ENCODE peak calls at places on chromosome 14, in eight cellular contexts. Z is H9, K is IMR-90, L is OCI-LY7, R is HepG2, E is fibroblast of lung, Y is osteoblast, J is neural progenitor cell. W is an unnamed sample.

GRCh38 chr14:23578560-23579310 is at the start of gene JPH4:
- DNase-seq in Z (peak; percentile 68), K (no peak), L (no peak), R (no peak), E (no peak), Y (peak; percentile 87), J (peak; percentile 79), W (peak; percentile 79)

GRCh38 chr14:105398726-105399440 is 545 bp downstream of the TEX22 start:
- DNase-seq in Z (peak; percentile 51), K (peak; percentile 11), L (peak; percentile 67), R (peak; percentile 50), E (peak; percentile 45), Y (no peak), J (no peak), W (peak; percentile 64)

GRCh38 chr14:89690139-89690538 is 264.4 kb downstream of the EFCAB11 start:
- DNase-seq in Z (no peak), K (no peak), L (no peak), R (no peak), E (no peak), Y (no peak), J (no peak), W (no peak)

GRCh38 chr14:104723651-104724406 is at the start of gene ADSS1:
- DNase-seq in Z (peak; percentile 69), K (no peak), L (peak; percentile 54), R (peak; percentile 24), E (peak; percentile 32), Y (peak; percentile 99), J (peak; percentile 84), W (peak; percentile 78)

GRCh38 chr14:77011226-77011762 is 17.2 kb downstream of the IRF2BPL start:
- DNase-seq in Z (no peak), K (no peak), L (no peak), R (no peak), E (no peak), Y (no peak), J (no peak), W (no peak)

GRCh38 chr14:92397140-92397815 is 74.3 kb downstream of the SLC24A4 start:
- DNase-seq in Z (no peak), K (peak; percentile 62), L (no peak), R (no peak), E (peak; percentile 74), Y (peak; percentile 93), J (no peak), W (no peak)

GRCh38 chr14:103003850-103004249 is 53.5 kb downstream of the CDC42BPB start:
- DNase-seq in Z (no peak), K (no peak), L (no peak), R (no peak), E (no peak), Y (no peak), J (no peak), W (no peak)

GRCh38 chr14:93006484-93007128 is 83.7 kb downstream of the CHGA start:
- DNase-seq in Z (no peak), K (no peak), L (peak; percentile 62), R (no peak), E (peak; percentile 58), Y (peak; percentile 80), J (no peak), W (no peak)

GRCh38 chr14:65709576-65709975 is 297.0 kb downstream of the FUT8 start:
- DNase-seq in Z (no peak), K (no peak), L (no peak), R (no peak), E (peak; percentile 8), Y (no peak), J (no peak), W (no peak)

GRCh38 chr14:74176404-74176788 is 62.9 kb upstream of the VSX2 start:
- DNase-seq in Z (no peak), K (no peak), L (no peak), R (no peak), E (no peak), Y (no peak), J (no peak), W (no peak)

GRCh38 chr14:71730471-71730870 is 201.8 kb upstream of the RGS6 start:
- DNase-seq in Z (no peak), K (no peak), L (no peak), R (no peak), E (peak; percentile 66), Y (no peak), J (no peak), W (no peak)

GRCh38 chr14:97851438-97851995 is 1054.3 kb downstream of the VRK1 start:
- DNase-seq in Z (no peak), K (no peak), L (no peak), R (no peak), E (no peak), Y (no peak), J (no peak), W (no peak)

GRCh38 chr14:104294628-104294982 is 156.2 kb downstream of the KIF26A start:
- DNase-seq in Z (no peak), K (no peak), L (no peak), R (no peak), E (no peak), Y (peak; percentile 80), J (no peak), W (no peak)

GRCh38 chr14:73264896-73265720 is 27.8 kb downstream of the PAPLN start:
- DNase-seq in Z (no peak), K (no peak), L (no peak), R (no peak), E (no peak), Y (peak; percentile 83), J (no peak), W (no peak)

GRCh38 chr14:65506801-65507200 is 94.3 kb downstream of the FUT8 start:
- DNase-seq in Z (no peak), K (no peak), L (no peak), R (peak; percentile 5), E (no peak), Y (peak; percentile 29), J (no peak), W (peak; percentile 57)

GRCh38 chr14:68502196-68502595 is 290.7 kb downstream of the ZFP36L1 start:
- DNase-seq in Z (no peak), K (no peak), L (peak; percentile 37), R (no peak), E (no peak), Y (no peak), J (no peak), W (no peak)
- H2AFZ ChIP-seq in Z (no peak overlapping the region), K (no peak overlapping the region), L (peak overlapping the region; percentile 30), R (no peak overlapping the region), E (no peak overlapping the region), Y (no peak overlapping the region), J (no peak overlapping the region), W (no peak overlapping the region)

GRCh38 chr14:96761066-96761465 is 36.1 kb upstream of the VRK1 start:
- DNase-seq in Z (no peak), K (no peak), L (no peak), R (no peak), E (no peak), Y (no peak), J (no peak), W (no peak)

GRCh38 chr14:96757456-96757855 is 39.7 kb upstream of the VRK1 start:
- DNase-seq in Z (no peak), K (no peak), L (no peak), R (no peak), E (no peak), Y (no peak), J (no peak), W (no peak)

GRCh38 chr14:96756745-96757144 is 40.4 kb upstream of the VRK1 start:
- DNase-seq in Z (no peak), K (no peak), L (no peak), R (no peak), E (no peak), Y (no peak), J (no peak), W (no peak)

GRCh38 chr14:96764012-96764411 is 33.2 kb upstream of the VRK1 start:
- DNase-seq in Z (no peak), K (no peak), L (no peak), R (no peak), E (no peak), Y (no peak), J (no peak), W (no peak)

DNA sequence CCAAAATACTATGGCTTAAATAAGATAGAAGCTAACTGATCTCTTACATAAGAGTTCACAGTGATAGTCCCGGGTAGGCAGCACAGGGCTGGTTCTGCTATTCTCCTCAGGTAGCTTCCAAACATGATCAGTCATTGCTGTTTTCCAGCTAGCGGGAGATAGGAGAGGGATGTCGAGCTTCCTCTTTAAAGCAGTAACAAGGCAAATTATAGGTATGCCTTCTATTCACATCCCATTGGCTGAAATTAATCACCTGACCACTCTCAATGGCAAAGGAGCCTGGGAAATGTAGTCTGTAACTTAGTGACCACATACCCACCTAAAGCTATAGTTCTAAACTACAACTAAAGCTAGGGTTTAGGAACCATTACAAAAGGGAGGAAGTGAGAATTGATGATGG is 34.5 kb upstream of the VRK1 start:
- DNase-seq in Z (peak; percentile 57), K (peak; percentile 58), L (peak; percentile 81), R (peak; percentile 67), E (peak; percentile 50), Y (peak; percentile 77), J (peak; percentile 84), W (peak; percentile 93)
- H2AFZ ChIP-seq in Z (peak overlapping the region; percentile 100), K (peak overlapping the region; percentile 60), L (peak overlapping the region; percentile 98), R (peak overlapping the region; percentile 16), E (no peak overlapping the region), Y (peak overlapping the region; percentile 88), J (peak overlapping the region; percentile 97), W (no peak overlapping the region)

DNA sequence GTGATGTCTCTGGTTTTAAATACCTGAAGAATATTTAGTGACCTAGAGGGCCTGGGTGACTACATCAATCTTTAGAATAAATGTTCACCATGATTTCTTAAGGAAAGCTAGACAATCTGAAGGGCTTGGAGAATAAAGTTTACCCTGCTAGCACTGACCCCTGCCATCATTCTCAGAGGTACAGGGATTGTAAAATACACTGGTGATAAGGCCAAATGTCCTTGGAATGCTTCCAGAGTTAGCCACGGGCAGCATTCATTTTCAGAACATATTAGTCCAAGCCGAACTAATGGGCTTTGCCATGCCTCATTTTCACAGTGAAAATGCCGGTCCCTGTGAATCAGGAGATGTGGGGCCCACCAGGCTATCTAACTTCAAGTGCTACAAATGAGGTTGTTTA is 1381.7 kb upstream of the SEL1L start:
- DNase-seq in Z (no peak), K (no peak), L (no peak), R (no peak), E (no peak), Y (no peak), J (no peak), W (no peak)
- H2AFZ ChIP-seq in Z (no peak overlapping the region), K (no peak overlapping the region), L (no peak overlapping the region), R (no peak overlapping the region), E (no peak overlapping the region), Y (no peak overlapping the region), J (no peak overlapping the region), W (no peak overlapping the region)

GRCh38 chr14:68145539-68145938 is 326.0 kb downstream of the RAD51B start:
- DNase-seq in Z (no peak), K (peak; percentile 55), L (no peak), R (no peak), E (peak; percentile 63), Y (no peak), J (no peak), W (no peak)

GRCh38 chr14:68145036-68145435 is 325.5 kb downstream of the RAD51B start:
- DNase-seq in Z (no peak), K (no peak), L (no peak), R (no peak), E (no peak), Y (no peak), J (no peak), W (no peak)

GRCh38 chr14:68144051-68144681 is 324.6 kb downstream of the RAD51B start:
- DNase-seq in Z (no peak), K (peak; percentile 11), L (no peak), R (peak; percentile 44), E (peak; percentile 66), Y (no peak), J (no peak), W (no peak)

GRCh38 chr14:68141531-68142088 is 322.0 kb downstream of the RAD51B start:
- DNase-seq in Z (no peak), K (peak; percentile 68), L (no peak), R (no peak), E (peak; percentile 68), Y (peak; percentile 65), J (no peak), W (no peak)

GRCh38 chr14:68143341-68143807 is 323.8 kb downstream of the RAD51B start:
- DNase-seq in Z (no peak), K (peak; percentile 36), L (no peak), R (no peak), E (peak; percentile 91), Y (no peak), J (no peak), W (no peak)
- H2AFZ ChIP-seq in Z (no peak overlapping the region), K (no peak overlapping the region), L (no peak overlapping the region), R (no peak overlapping the region), E (no peak overlapping the region), Y (no peak overlapping the region), J (no peak overlapping the region), W (no peak overlapping the region)

W was measured in GM23338.